ENCODE peak calls at places on chromosomes 4 and X, in seven cellular contexts. F, D, M, L, B, Y and K are unnamed samples.

GRCh38 chr4:5805270-5805669 is 87.6 kb downstream of the CRMP1 start:
- DNase-seq in F (no peak), D (no peak), M (no peak), L (no peak), B (no peak), Y (no peak), K (no peak)

GRCh38 chrX:136694491-136695087 is 46.6 kb downstream of the CD40LG start:
- DNase-seq in F (peak; percentile 36), D (peak; percentile 38), M (peak; percentile 11), L (peak; percentile 65), B (peak; percentile 21), Y (peak; percentile 86), K (peak; percentile 21)

GRCh38 chr4:38308728-38309315 is 348.6 kb downstream of the PTTG2 start:
- DNase-seq in F (no peak), D (peak; percentile 80), M (no peak), L (no peak), B (no peak), Y (no peak), K (no peak)

GRCh38 chrX:35016051-35016450 is 73.5 kb downstream of the FAM47B start:
- DNase-seq in F (no peak), D (peak; percentile 78), M (no peak), L (no peak), B (no peak), Y (no peak), K (no peak)

GRCh38 chrX:150544835-150545790 is 23.3 kb upstream of the MTM1 start:
- DNase-seq in F (no peak), D (no peak), M (no peak), L (no peak), B (no peak), Y (no peak), K (no peak)

GRCh38 chr4:39043058-39043696 is 11.0 kb upstream of the TMEM156 start:
- DNase-seq in F (no peak), D (peak; percentile 40), M (no peak), L (no peak), B (no peak), Y (no peak), K (no peak)

GRCh38 chr4:99816611-99817309 is at the start of gene DAPP1:
- DNase-seq in F (peak; percentile 81), D (peak; percentile 60), M (no peak), L (no peak), B (no peak), Y (peak; percentile 98), K (peak; percentile 60)

GRCh38 chr4:78311306-78311705 is 240.3 kb upstream of the ANXA3 start:
- DNase-seq in F (no peak), D (no peak), M (no peak), L (no peak), B (no peak), Y (no peak), K (no peak)

GRCh38 chrX:85243761-85244410 is at the start of the genes SATL1 and ZNF711:
- DNase-seq in F (peak; percentile 14), D (peak; percentile 2), M (peak; percentile 81), L (peak; percentile 61), B (no peak), Y (peak; percentile 84), K (peak; percentile 57)

GRCh38 chr4:113905301-113905700 is 74.1 kb downstream of the ARSJ start:
- DNase-seq in F (no peak), D (no peak), M (no peak), L (peak; percentile 33), B (no peak), Y (no peak), K (no peak)

GRCh38 chr4:52912608-52913007 is 50.5 kb downstream of the RASL11B start:
- DNase-seq in F (no peak), D (peak; percentile 10), M (peak; percentile 6), L (no peak), B (peak; percentile 70), Y (no peak), K (no peak)

GRCh38 chr4:6815029-6815836 is 32.7 kb downstream of the KIAA0232 start:
- DNase-seq in F (no peak), D (no peak), M (no peak), L (no peak), B (no peak), Y (no peak), K (no peak)

GRCh38 chrX:33001107-33001506 is 210.2 kb downstream of the DMD start:
- DNase-seq in F (no peak), D (no peak), M (no peak), L (no peak), B (no peak), Y (no peak), K (no peak)

GRCh38 chr4:41256740-41257256 is at the start of gene UCHL1:
- DNase-seq in F (peak; percentile 80), D (peak; percentile 21), M (peak; percentile 60), L (peak; percentile 93), B (no peak), Y (no peak), K (no peak)

GRCh38 chrX:101383679-101384078 is 2.3 kb downstream of the BTK start:
- DNase-seq in F (peak; percentile 45), D (no peak), M (no peak), L (no peak), B (no peak), Y (peak; percentile 87), K (peak; percentile 25)

GRCh38 chrX:9739130-9739529 is 26.5 kb downstream of the GPR143 start:
- DNase-seq in F (no peak), D (no peak), M (no peak), L (no peak), B (no peak), Y (no peak), K (no peak)

GRCh38 chr4:152778656-152779512 is 646 bp downstream of the TIGD4 start:
- DNase-seq in F (peak; percentile 25), D (peak; percentile 51), M (no peak), L (peak; percentile 14), B (no peak), Y (peak; percentile 78), K (peak; percentile 49)

GRCh38 chr4:108033348-108033747 is 43.7 kb downstream of the HADH start:
- DNase-seq in F (no peak), D (no peak), M (no peak), L (no peak), B (no peak), Y (no peak), K (no peak)

GRCh38 chr4:89615056-89615455 is 221.9 kb downstream of the SNCA start:
- DNase-seq in F (no peak), D (peak; percentile 82), M (no peak), L (no peak), B (no peak), Y (no peak), K (no peak)

GRCh38 chr4:81214518-81215218 is 354 bp downstream of the PRKG2 start:
- DNase-seq in F (peak; percentile 5), D (no peak), M (no peak), L (peak; percentile 54), B (no peak), Y (no peak), K (no peak)

GRCh38 chrX:24082446-24082845 is 27.7 kb downstream of the EIF2S3 start:
- DNase-seq in F (no peak), D (no peak), M (no peak), L (no peak), B (no peak), Y (no peak), K (no peak)

GRCh38 chr4:147110473-147110872 is 164.8 kb upstream of the TTC29 start:
- DNase-seq in F (no peak), D (no peak), M (no peak), L (no peak), B (no peak), Y (no peak), K (no peak)

GRCh38 chr4:157389751-157390150 is 169.2 kb downstream of the GRIA2 start:
- DNase-seq in F (no peak), D (no peak), M (peak; percentile 24), L (no peak), B (no peak), Y (no peak), K (no peak)

GRCh38 chrX:46547857-46548256 is 2.6 kb upstream of the ZNF674 start:
- DNase-seq in F (no peak), D (peak; percentile 83), M (no peak), L (peak; percentile 71), B (peak; percentile 36), Y (no peak), K (no peak)

GRCh38 chr4:7960017-7960789 is 20.5 kb upstream of the AFAP1 start:
- DNase-seq in F (no peak), D (no peak), M (no peak), L (no peak), B (no peak), Y (no peak), K (no peak)

GRCh38 chr4:39562792-39563191 is 35.6 kb upstream of the UGDH start:
- DNase-seq in F (no peak), D (no peak), M (no peak), L (no peak), B (no peak), Y (no peak), K (no peak)

GRCh38 chr4:76658231-76659102 is 223.4 kb downstream of the SHROOM3 start:
- DNase-seq in F (no peak), D (peak; percentile 94), M (no peak), L (peak; percentile 64), B (peak; percentile 80), Y (no peak), K (no peak)

GRCh38 chr4:145920205-145920604 is 18.4 kb downstream of the ZNF827 start:
- DNase-seq in F (no peak), D (peak; percentile 90), M (no peak), L (peak; percentile 94), B (peak; percentile 90), Y (no peak), K (no peak)